ENCODE peak calls at places on chromosomes 11 and 22, in eight cellular contexts. H is CD8-positive, alpha-beta memory T cell; N is NCI-H69; A is stimulated activated naive CD4-positive, alpha-beta T cell; I is midbrain; P is psoas muscle; W is NCI-H774; X is NCI-H1436. S is an unnamed sample.

GRCh38 chr22:45254789-45255261 is 14.1 kb upstream of the KIAA0930 start:
- DNase-seq in I (no peak), P (no peak), A (no peak), N (no peak), W (no peak), H (no peak), X (no peak), S (no peak)

GRCh38 chr11:129894281-129895125 is 875 bp downstream of the NFRKB start:
- DNase-seq in N (no peak), P (no peak), I (no peak), W (no peak), H (no peak), A (no peak), X (no peak), S (no peak)

GRCh38 chr11:45982656-45983470 is 60.4 kb downstream of the LARGE2 start:
- DNase-seq in P (no peak), H (no peak), X (no peak), I (no peak), W (peak; percentile 63), A (no peak), N (peak; percentile 94), S (no peak)

GRCh38 chr11:120517390-120518315 is 6.1 kb downstream of the GRIK4 start:
- DNase-seq in P (no peak), A (no peak), H (no peak), I (no peak), N (peak; percentile 26), W (no peak), X (no peak), S (no peak)

GRCh38 chr22:38724176-38724575 is 18.4 kb downstream of the GTPBP1 start:
- DNase-seq in A (no peak), I (no peak), H (no peak), X (no peak), P (peak; percentile 26), N (no peak), W (no peak), S (no peak)

GRCh38 chr11:70861534-70861933 is 390.8 kb downstream of the SHANK2 start:
- DNase-seq in I (no peak), N (peak; percentile 96), P (peak; percentile 2), X (no peak), A (no peak), W (peak; percentile 48), H (no peak), S (no peak)

GRCh38 chr11:101456812-101457211 is 127.0 kb downstream of the TRPC6 start:
- DNase-seq in A (no peak), N (no peak), I (peak; percentile 6), X (no peak), H (no peak), W (peak; percentile 9), P (no peak), S (no peak)

GRCh38 chr11:2688381-2689231 is 11.2 kb downstream of the KCNQ1OT1 start:
- DNase-seq in X (no peak), H (no peak), W (no peak), A (no peak), I (no peak), N (no peak), P (peak; percentile 41), S (no peak)

GRCh38 chr11:46006418-46007070 is 84.1 kb downstream of the LARGE2 start:
- DNase-seq in I (peak; percentile 75), A (no peak), X (peak; percentile 45), N (peak; percentile 87), W (peak; percentile 73), P (no peak), H (no peak), S (peak; percentile 53)

GRCh38 chr11:5698281-5698680 is 8.7 kb downstream of the TRIM22 start:
- DNase-seq in I (no peak), N (no peak), A (no peak), H (no peak), W (no peak), P (no peak), X (no peak), S (no peak)

GRCh38 chr11:96391698-96392307 is 2.0 kb downstream of the JRKL start:
- DNase-seq in W (no peak), A (no peak), H (no peak), I (no peak), N (peak; percentile 48), X (no peak), P (no peak), S (no peak)

S was measured in NCI-H187 treated with DMSO at 0.1 percent for 48 hours.